ENCODE peak calls at places on chromosome 3, in five cellular contexts. F, O, A, C and J are unnamed samples.

GRCh38 chr3:136659253-136659652 is 92.9 kb downstream of the STAG1 start:
- DNase-seq in F (no peak), O (no peak), A (no peak), C (no peak), J (no peak)

GRCh38 chr3:25557641-25558040 is 107.1 kb downstream of the TOP2B start:
- DNase-seq in F (no peak), O (no peak), A (no peak), C (no peak), J (no peak)

GRCh38 chr3:195897853-195898415 is 10.4 kb downstream of the TNK2 start:
- DNase-seq in F (no peak), O (no peak), A (peak), C (no peak), J (no peak)

GRCh38 chr3:182969277-182969676 is 11.1 kb downstream of the DCUN1D1 start:
- DNase-seq in F (no peak), O (no peak), A (no peak), C (no peak), J (no peak)

GRCh38 chr3:114293846-114294245 is at the start of gene TIGIT:
- DNase-seq in F (no peak), O (no peak), A (no peak), C (no peak), J (no peak)

GRCh38 chr3:63679181-63679580 is 26.7 kb downstream of the SNTN start:
- DNase-seq in F (no peak), O (no peak), A (no peak), C (no peak), J (no peak)

GRCh38 chr3:89260721-89261120 is 153.3 kb downstream of the EPHA3 start:
- DNase-seq in F (no peak), O (no peak), A (no peak), C (no peak), J (no peak)

GRCh38 chr3:45026038-45026437 is at the start of gene CLEC3B:
- DNase-seq in F (peak), O (peak), A (peak), C (no peak), J (no peak)

GRCh38 chr3:184178522-184179138 is 4.0 kb downstream of the AP2M1 start:
- DNase-seq in F (no peak), O (no peak), A (no peak), C (no peak), J (no peak)

GRCh38 chr3:139427283-139428060 is 38.0 kb upstream of the COPB2 start:
- DNase-seq in F (no peak), O (peak), A (no peak), C (no peak), J (peak)

GRCh38 chr3:134376385-134376765 is 2.1 kb upstream of the AMOTL2 start:
- DNase-seq in F (no peak), O (no peak), A (no peak), C (peak), J (no peak)

GRCh38 chr3:81914254-81914653 is 152.8 kb upstream of the GBE1 start:
- DNase-seq in F (no peak), O (no peak), A (no peak), C (no peak), J (no peak)

GRCh38 chr3:122003596-122003995 is 18.5 kb downstream of the ILDR1 start:
- DNase-seq in F (no peak), O (no peak), A (no peak), C (no peak), J (no peak)

GRCh38 chr3:188259611-188260010 is 105.7 kb downstream of the LPP start:
- DNase-seq in F (no peak), O (no peak), A (no peak), C (no peak), J (no peak)

GRCh38 chr3:183046883-183047282 is 52.4 kb downstream of the MCCC1 start:
- DNase-seq in F (no peak), O (no peak), A (no peak), C (no peak), J (no peak)

GRCh38 chr3:9503283-9503682 is 50.3 kb downstream of the LHFPL4 start:
- DNase-seq in F (peak), O (peak), A (peak), C (no peak), J (peak)

GRCh38 chr3:10010546-10011465 is 15.4 kb upstream of the FANCD2 start:
- DNase-seq in F (peak), O (peak), A (peak), C (peak), J (peak)

GRCh38 chr3:109685084-109686079 is 348.0 kb upstream of the DPPA4 start:
- DNase-seq in F (peak), O (peak), A (peak), C (no peak), J (no peak)

GRCh38 chr3:71581981-71582611 is 1.4 kb downstream of the FOXP1 start:
- DNase-seq in F (peak), O (peak), A (peak), C (peak), J (no peak)

GRCh38 chr3:71579934-71580318 is 3.6 kb downstream of the FOXP1 start:
- DNase-seq in F (peak), O (peak), A (no peak), C (no peak), J (no peak)

GRCh38 chr3:71582612-71583568 is 638 bp downstream of the FOXP1 start:
- DNase-seq in F (peak), O (peak), A (peak), C (peak), J (no peak)

GRCh38 chr3:71580636-71581215 is 2.8 kb downstream of the FOXP1 start:
- DNase-seq in F (no peak), O (no peak), A (no peak), C (no peak), J (no peak)

GRCh38 chr3:71581451-71581980 is 2.0 kb downstream of the FOXP1 start:
- DNase-seq in F (peak), O (peak), A (no peak), C (peak), J (no peak)
- TF ChIP-seq POLR2AphosphoS5 in F (no peak), O (no peak), A (no peak), C (no peak), J (no peak)

DNA sequence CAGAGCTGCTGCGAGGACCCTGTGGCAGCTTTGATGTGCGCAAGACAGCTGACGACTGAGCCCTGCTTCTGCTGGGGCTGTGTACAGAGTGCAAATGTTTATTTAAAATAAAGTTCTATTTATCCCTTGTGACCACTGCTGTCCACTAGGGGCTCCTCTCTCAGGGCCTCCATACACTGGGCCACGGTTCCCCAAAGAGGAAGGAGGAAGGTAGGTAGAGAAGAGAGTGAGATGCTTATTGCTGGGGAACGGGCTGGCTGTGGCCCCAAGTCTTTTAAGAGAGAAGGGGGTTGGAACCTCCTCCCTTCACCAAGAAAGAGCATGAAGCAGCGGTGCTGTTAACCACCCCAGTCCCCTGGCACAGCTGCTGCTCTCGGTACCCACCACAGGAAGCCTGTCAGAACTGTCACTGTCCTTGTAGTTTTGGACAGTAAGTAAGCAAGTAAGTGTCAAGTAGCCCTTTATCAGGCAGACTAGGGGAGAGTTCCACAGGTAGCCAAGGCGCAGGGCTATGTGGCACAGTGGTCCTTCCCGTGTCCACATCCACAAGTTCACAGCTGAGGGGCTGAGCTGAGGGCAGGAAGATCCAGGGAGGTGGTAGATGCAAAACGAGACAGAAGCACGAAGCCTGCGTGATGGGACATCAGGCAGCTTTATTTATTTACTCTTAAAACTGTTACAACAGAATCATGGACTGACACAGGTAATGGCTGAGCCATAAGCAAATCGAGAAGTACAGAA is 47.3 kb downstream of the DHX30 start:
- DNase-seq in F (no peak), O (no peak), A (no peak), C (no peak), J (no peak)
- TF ChIP-seq POLR2A in F (no peak), O (no peak), A (no peak), C (no peak), J (no peak)

DNA sequence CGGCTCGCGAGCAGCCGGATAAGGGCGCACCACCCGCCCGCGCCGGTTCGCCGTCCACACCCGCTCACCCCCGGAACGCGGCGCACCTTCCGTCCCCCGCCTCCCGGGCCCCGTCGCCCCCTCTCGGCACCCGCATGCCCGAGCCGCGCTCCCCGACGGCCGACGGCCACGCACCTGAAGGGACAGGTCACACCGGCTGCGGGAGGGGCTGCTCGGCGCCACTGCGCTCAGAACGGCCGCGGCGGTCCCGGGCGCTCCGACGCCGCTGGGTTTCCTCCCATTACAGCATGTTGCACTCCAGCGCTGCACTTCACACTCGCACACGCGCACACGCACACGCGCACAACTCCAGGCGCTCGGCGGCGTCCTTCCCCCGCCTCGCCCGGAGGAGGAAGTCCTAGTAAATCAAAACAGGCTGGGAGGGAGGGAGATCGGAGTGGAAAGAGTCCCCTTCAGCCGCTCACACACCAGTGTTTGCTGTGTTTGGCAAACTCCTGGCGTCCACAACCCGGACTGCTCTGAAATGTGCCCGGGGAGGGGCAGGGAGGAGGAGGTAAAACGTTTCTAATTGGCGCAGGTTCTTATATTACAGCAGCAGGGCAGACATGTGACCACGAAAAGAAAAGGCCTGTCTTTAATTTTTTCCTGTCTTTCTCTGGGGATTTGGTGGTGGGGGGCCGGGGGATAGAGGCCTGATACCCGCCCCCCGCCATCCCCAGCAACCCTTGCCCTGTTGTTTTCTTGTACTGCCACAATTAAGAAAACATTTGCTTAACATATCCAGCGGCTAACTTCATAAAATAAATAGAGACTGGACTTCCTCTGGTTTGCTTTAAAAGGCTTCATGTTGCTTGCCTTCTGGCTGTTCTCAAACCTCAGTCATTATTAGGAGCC is 76.8 kb upstream of the VGLL4 start:
- DNase-seq in F (peak), O (peak), A (peak), C (peak), J (peak)
- TF ChIP-seq POLR2AphosphoS5 in F (peak), O (peak), A (peak), C (peak), J (no peak)

GRCh38 chr3:61864886-61865285 is 303.5 kb downstream of the PTPRG start:
- DNase-seq in F (no peak), O (no peak), A (no peak), C (no peak), J (no peak)
- TF ChIP-seq POLR2A in F (no peak), O (no peak), A (no peak), C (no peak), J (no peak)

GRCh38 chr3:129025108-129025507 is 24.0 kb downstream of the EFCC1 start:
- DNase-seq in F (no peak), O (no peak), A (no peak), C (peak), J (no peak)

GRCh38 chr3:129023909-129024308 is 22.8 kb downstream of the EFCC1 start:
- DNase-seq in F (no peak), O (no peak), A (no peak), C (no peak), J (no peak)

GRCh38 chr3:129027544-129027880 is 26.4 kb downstream of the EFCC1 start:
- DNase-seq in F (no peak), O (no peak), A (no peak), C (no peak), J (no peak)

GRCh38 chr3:129026728-129027543 is 25.8 kb downstream of the EFCC1 start:
- DNase-seq in F (peak), O (peak), A (peak), C (peak), J (peak)

DNA sequence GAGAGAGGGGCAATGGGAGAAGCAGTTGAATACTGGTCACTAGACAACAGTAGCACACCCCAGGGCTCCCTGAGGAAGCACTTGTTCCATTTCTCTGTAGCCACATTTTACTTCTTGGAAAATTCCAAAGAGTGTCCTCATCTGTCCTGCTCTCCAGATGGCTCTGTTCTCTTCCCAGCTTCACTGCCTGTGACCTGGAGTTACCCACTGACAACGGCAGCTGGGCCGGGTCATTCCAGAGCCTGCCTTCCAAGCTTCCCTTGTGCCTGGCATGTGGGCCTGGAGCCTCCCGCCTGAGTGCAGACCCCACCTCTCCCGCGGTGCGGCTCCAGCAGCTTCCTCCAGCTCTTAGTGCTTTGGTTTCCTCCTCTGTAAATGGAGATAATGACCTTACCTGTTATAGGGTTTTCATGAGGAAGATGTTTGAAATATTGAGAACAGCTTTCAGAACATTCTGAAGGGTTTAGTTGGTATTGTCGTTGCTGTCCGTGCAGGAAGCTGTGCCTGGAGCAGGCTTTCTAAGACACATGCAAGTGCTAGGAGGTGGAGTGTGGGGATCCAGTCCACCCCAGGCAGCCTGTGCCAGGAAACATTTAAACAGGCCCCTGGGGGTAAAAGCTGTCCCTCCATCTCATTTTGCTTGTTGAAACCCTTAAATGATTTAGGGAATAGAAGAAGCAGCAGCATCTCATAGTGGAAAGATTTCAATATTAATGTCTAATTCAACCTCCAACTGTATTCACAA is 24.8 kb downstream of the EFCC1 start:
- DNase-seq in F (peak), O (no peak), A (no peak), C (peak), J (no peak)
- TF ChIP-seq POLR2AphosphoS5 in F (peak), O (no peak), A (no peak), C (no peak), J (no peak)